ENCODE peak calls at places on chromosomes 13 and 19, in nine cellular contexts. One of them, this sample, is unnamed.

GRCh38 chr13:35871561-35871960 is 259.6 kb downstream of the DCLK1 start:
- DNase-seq in breast epithelium: no peak
- DNase-seq in psoas muscle: no peak
- DNase-seq in upper lobe of right lung: no peak
- DNase-seq in OCI-LY7: no peak
- DNase-seq in right cardiac atrium: no peak
- DNase-seq in neuronal stem cell: no peak
- DNase-seq in Peyer's patch: no peak
- DNase-seq in PC-3: no peak
- DNase-seq in this sample: no peak

GRCh38 chr19:43595605-43595998 is 332 bp downstream of the IRGQ start:
- DNase-seq in breast epithelium: no peak
- DNase-seq in psoas muscle: no peak
- DNase-seq in upper lobe of right lung: no peak
- DNase-seq in OCI-LY7: no peak
- DNase-seq in right cardiac atrium: no peak
- DNase-seq in neuronal stem cell: no peak
- DNase-seq in Peyer's patch: no peak
- DNase-seq in PC-3: no peak
- DNase-seq in this sample: no peak

GRCh38 chr13:97388385-97388784 is 45.6 kb upstream of the RAP2A start:
- DNase-seq in breast epithelium: no peak
- DNase-seq in psoas muscle: no peak
- DNase-seq in upper lobe of right lung: no peak
- DNase-seq in OCI-LY7: peak; percentile 2
- DNase-seq in right cardiac atrium: peak; percentile 29
- DNase-seq in neuronal stem cell: no peak
- DNase-seq in Peyer's patch: no peak
- DNase-seq in PC-3: no peak
- DNase-seq in this sample: no peak

GRCh38 chr13:61417171-61417570 is 1.5 kb upstream of the PCDH20 start:
- DNase-seq in breast epithelium: no peak
- DNase-seq in psoas muscle: no peak
- DNase-seq in upper lobe of right lung: peak; percentile 49
- DNase-seq in OCI-LY7: no peak
- DNase-seq in right cardiac atrium: no peak
- DNase-seq in neuronal stem cell: no peak
- DNase-seq in Peyer's patch: no peak
- DNase-seq in PC-3: no peak
- DNase-seq in this sample: no peak

GRCh38 chr13:54433511-54434206 is 1405.0 kb downstream of the OLFM4 start:
- DNase-seq in breast epithelium: no peak
- DNase-seq in psoas muscle: no peak
- DNase-seq in upper lobe of right lung: no peak
- DNase-seq in OCI-LY7: no peak
- DNase-seq in right cardiac atrium: no peak
- DNase-seq in neuronal stem cell: no peak
- DNase-seq in Peyer's patch: peak; percentile 47
- DNase-seq in PC-3: no peak
- DNase-seq in this sample: peak; percentile 79

GRCh38 chr13:99842379-99842778 is 129.2 kb downstream of the ZIC5 start:
- DNase-seq in breast epithelium: no peak
- DNase-seq in psoas muscle: no peak
- DNase-seq in upper lobe of right lung: no peak
- DNase-seq in OCI-LY7: no peak
- DNase-seq in right cardiac atrium: no peak
- DNase-seq in neuronal stem cell: no peak
- DNase-seq in Peyer's patch: no peak
- DNase-seq in PC-3: no peak
- DNase-seq in this sample: no peak

GRCh38 chr13:38607136-38607535 is 79.7 kb upstream of the FREM2 start:
- DNase-seq in breast epithelium: no peak
- DNase-seq in psoas muscle: no peak
- DNase-seq in upper lobe of right lung: no peak
- DNase-seq in OCI-LY7: no peak
- DNase-seq in right cardiac atrium: no peak
- DNase-seq in neuronal stem cell: no peak
- DNase-seq in Peyer's patch: no peak
- DNase-seq in PC-3: no peak
- DNase-seq in this sample: no peak

GRCh38 chr13:78576266-78576665 is 27.1 kb downstream of the POU4F1 start:
- DNase-seq in breast epithelium: no peak
- DNase-seq in psoas muscle: no peak
- DNase-seq in upper lobe of right lung: no peak
- DNase-seq in OCI-LY7: no peak
- DNase-seq in right cardiac atrium: no peak
- DNase-seq in neuronal stem cell: no peak
- DNase-seq in Peyer's patch: no peak
- DNase-seq in PC-3: no peak
- DNase-seq in this sample: no peak

GRCh38 chr13:32857689-32858088 is 158.5 kb upstream of the KL start:
- DNase-seq in breast epithelium: no peak
- DNase-seq in psoas muscle: no peak
- DNase-seq in upper lobe of right lung: no peak
- DNase-seq in OCI-LY7: no peak
- DNase-seq in right cardiac atrium: no peak
- DNase-seq in neuronal stem cell: no peak
- DNase-seq in Peyer's patch: no peak
- DNase-seq in PC-3: no peak
- DNase-seq in this sample: no peak

GRCh38 chr13:113864303-113864890 is 521 bp upstream of the GAS6 start:
- DNase-seq in breast epithelium: peak; percentile 19
- DNase-seq in psoas muscle: no peak
- DNase-seq in upper lobe of right lung: no peak
- DNase-seq in OCI-LY7: no peak
- DNase-seq in right cardiac atrium: peak; percentile 71
- DNase-seq in neuronal stem cell: no peak
- DNase-seq in Peyer's patch: no peak
- DNase-seq in PC-3: no peak
- DNase-seq in this sample: no peak

GRCh38 chr19:17358395-17358794 is 18.7 kb downstream of the PLVAP start:
- DNase-seq in breast epithelium: no peak
- DNase-seq in psoas muscle: peak; percentile 43
- DNase-seq in upper lobe of right lung: no peak
- DNase-seq in OCI-LY7: no peak
- DNase-seq in right cardiac atrium: no peak
- DNase-seq in neuronal stem cell: no peak
- DNase-seq in Peyer's patch: no peak
- DNase-seq in PC-3: no peak
- DNase-seq in this sample: no peak

GRCh38 chr19:11041966-11042627 is 47.2 kb upstream of the LDLR start:
- DNase-seq in breast epithelium: peak; percentile 76
- DNase-seq in psoas muscle: no peak
- DNase-seq in upper lobe of right lung: peak; percentile 92
- DNase-seq in OCI-LY7: no peak
- DNase-seq in right cardiac atrium: no peak
- DNase-seq in neuronal stem cell: no peak
- DNase-seq in Peyer's patch: no peak
- DNase-seq in PC-3: peak; percentile 63
- DNase-seq in this sample: peak; percentile 88

GRCh38 chr19:2223959-2224358 is 12.2 kb downstream of the PLEKHJ1 start:
- DNase-seq in breast epithelium: no peak
- DNase-seq in psoas muscle: no peak
- DNase-seq in upper lobe of right lung: no peak
- DNase-seq in OCI-LY7: peak; percentile 91
- DNase-seq in right cardiac atrium: no peak
- DNase-seq in neuronal stem cell: no peak
- DNase-seq in Peyer's patch: peak; percentile 89
- DNase-seq in PC-3: no peak
- DNase-seq in this sample: no peak

GRCh38 chr19:35755550-35756371 is 1.1 kb downstream of the HSPB6 start:
- DNase-seq in breast epithelium: peak; percentile 80
- DNase-seq in psoas muscle: peak; percentile 94
- DNase-seq in upper lobe of right lung: peak; percentile 77
- DNase-seq in OCI-LY7: no peak
- DNase-seq in right cardiac atrium: peak; percentile 97
- DNase-seq in neuronal stem cell: no peak
- DNase-seq in Peyer's patch: peak; percentile 80
- DNase-seq in PC-3: no peak
- DNase-seq in this sample: peak; percentile 55

GRCh38 chr19:30662211-30662861 is 290.2 kb downstream of the ZNF536 start:
- DNase-seq in breast epithelium: no peak
- DNase-seq in psoas muscle: no peak
- DNase-seq in upper lobe of right lung: no peak
- DNase-seq in OCI-LY7: no peak
- DNase-seq in right cardiac atrium: no peak
- DNase-seq in neuronal stem cell: no peak
- DNase-seq in Peyer's patch: no peak
- DNase-seq in PC-3: no peak
- DNase-seq in this sample: peak; percentile 70

GRCh38 chr19:18593367-18594095 is 4.9 kb downstream of the REX1BD start:
- DNase-seq in breast epithelium: no peak
- DNase-seq in psoas muscle: no peak
- DNase-seq in upper lobe of right lung: peak; percentile 63
- DNase-seq in OCI-LY7: peak; percentile 39
- DNase-seq in right cardiac atrium: peak; percentile 69
- DNase-seq in neuronal stem cell: no peak
- DNase-seq in Peyer's patch: no peak
- DNase-seq in PC-3: peak; percentile 32
- DNase-seq in this sample: no peak

DNA sequence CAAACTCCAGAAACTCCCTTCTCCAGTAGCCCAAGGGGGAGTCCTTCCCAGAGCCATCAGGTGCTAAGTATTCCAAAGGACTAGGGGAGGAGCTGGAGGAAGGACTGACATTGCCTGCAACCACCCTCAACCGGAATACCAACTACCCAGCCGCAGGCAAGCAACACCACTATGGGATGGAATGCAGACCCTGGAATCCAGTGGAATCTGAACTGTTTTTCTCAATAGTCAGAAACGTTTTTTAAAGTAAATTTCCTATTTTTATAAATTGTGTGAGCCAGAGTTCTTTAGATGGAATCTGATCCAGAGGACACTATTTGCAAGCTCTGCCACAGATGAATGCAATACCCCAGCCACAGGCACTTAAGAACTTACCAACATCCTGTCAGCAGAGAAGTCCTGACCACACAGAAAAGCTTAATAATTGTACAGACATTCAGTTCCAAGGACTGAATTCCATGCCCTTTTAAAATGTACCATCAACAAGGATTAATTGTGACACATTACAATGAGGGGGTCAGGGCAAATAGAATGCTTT is 92.1 kb downstream of the USP12 start:
- DNase-seq in breast epithelium: no peak
- DNase-seq in psoas muscle: no peak
- DNase-seq in upper lobe of right lung: no peak
- DNase-seq in OCI-LY7: no peak
- DNase-seq in right cardiac atrium: no peak
- DNase-seq in neuronal stem cell: no peak
- DNase-seq in Peyer's patch: no peak
- DNase-seq in PC-3: no peak
- DNase-seq in this sample: no peak
- H3K27ac ChIP-seq in breast epithelium: no peak overlapping the region
- H3K27ac ChIP-seq in psoas muscle: no peak overlapping the region
- H3K27ac ChIP-seq in upper lobe of right lung: no peak overlapping the region
- H3K27ac ChIP-seq in OCI-LY7: no peak overlapping the region
- H3K27ac ChIP-seq in right cardiac atrium: no peak overlapping the region
- H3K27ac ChIP-seq in neuronal stem cell: no peak overlapping the region
- H3K27ac ChIP-seq in Peyer's patch: no peak overlapping the region
- H3K27ac ChIP-seq in PC-3: no peak overlapping the region
- H3K27ac ChIP-seq in this sample: no peak overlapping the region

GRCh38 chr19:50040967-50041366 is 15.2 kb downstream of the ZNF473 start:
- DNase-seq in breast epithelium: no peak
- DNase-seq in psoas muscle: no peak
- DNase-seq in upper lobe of right lung: no peak
- DNase-seq in OCI-LY7: no peak
- DNase-seq in right cardiac atrium: no peak
- DNase-seq in neuronal stem cell: no peak
- DNase-seq in Peyer's patch: no peak
- DNase-seq in PC-3: no peak
- DNase-seq in this sample: peak; percentile 18

GRCh38 chr19:50044922-50045321 is 19.1 kb downstream of the ZNF473 start:
- DNase-seq in breast epithelium: no peak
- DNase-seq in psoas muscle: no peak
- DNase-seq in upper lobe of right lung: no peak
- DNase-seq in OCI-LY7: no peak
- DNase-seq in right cardiac atrium: no peak
- DNase-seq in neuronal stem cell: no peak
- DNase-seq in Peyer's patch: no peak
- DNase-seq in PC-3: no peak
- DNase-seq in this sample: no peak

GRCh38 chr19:50042363-50043024 is 16.7 kb downstream of the ZNF473 start:
- DNase-seq in breast epithelium: no peak
- DNase-seq in psoas muscle: no peak
- DNase-seq in upper lobe of right lung: no peak
- DNase-seq in OCI-LY7: no peak
- DNase-seq in right cardiac atrium: no peak
- DNase-seq in neuronal stem cell: no peak
- DNase-seq in Peyer's patch: no peak
- DNase-seq in PC-3: no peak
- DNase-seq in this sample: no peak

GRCh38 chr19:50046649-50047503 is 21.1 kb downstream of the ZNF473 start:
- DNase-seq in breast epithelium: no peak
- DNase-seq in psoas muscle: peak; percentile 54
- DNase-seq in upper lobe of right lung: peak; percentile 70
- DNase-seq in OCI-LY7: peak; percentile 74
- DNase-seq in right cardiac atrium: peak; percentile 79
- DNase-seq in neuronal stem cell: no peak
- DNase-seq in Peyer's patch: peak; percentile 69
- DNase-seq in PC-3: peak; percentile 34
- DNase-seq in this sample: peak; percentile 45

DNA sequence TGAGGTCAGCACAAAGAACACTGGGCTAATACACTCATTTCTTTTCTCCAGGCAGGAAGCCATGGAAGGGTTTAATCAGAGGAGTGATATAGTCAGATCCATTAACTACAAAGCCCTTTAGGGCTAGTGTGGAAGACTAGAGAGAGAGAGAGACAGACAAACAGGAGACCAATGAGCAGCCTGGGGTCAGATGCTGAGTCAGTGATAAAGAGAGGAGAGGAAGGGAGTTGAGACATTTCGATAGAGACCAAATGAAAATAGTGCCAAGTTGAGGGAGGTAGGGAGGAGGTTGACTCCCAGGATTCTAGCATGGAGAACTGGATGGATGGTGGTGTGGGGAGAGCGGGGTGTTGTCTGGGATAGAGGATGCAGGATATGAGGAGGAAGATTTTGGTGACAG is 18.2 kb downstream of the ZNF473 start:
- DNase-seq in breast epithelium: no peak
- DNase-seq in psoas muscle: no peak
- DNase-seq in upper lobe of right lung: no peak
- DNase-seq in OCI-LY7: no peak
- DNase-seq in right cardiac atrium: no peak
- DNase-seq in neuronal stem cell: no peak
- DNase-seq in Peyer's patch: no peak
- DNase-seq in PC-3: no peak
- DNase-seq in this sample: no peak
- H3K9me3 ChIP-seq in breast epithelium: peaks cover 45% of the 10 kb centered on the region
- H3K9me3 ChIP-seq in psoas muscle: peaks cover 53% of the 10 kb centered on the region
- H3K9me3 ChIP-seq in upper lobe of right lung: peaks cover 8% of the 10 kb centered on the region
- H3K9me3 ChIP-seq in OCI-LY7: no peaks in the 10 kb centered on the region
- H3K9me3 ChIP-seq in right cardiac atrium: peaks cover 20% of the 10 kb centered on the region
- H3K9me3 ChIP-seq in neuronal stem cell: peaks cover 67% of the 10 kb centered on the region
- H3K9me3 ChIP-seq in Peyer's patch: peaks cover 25% of the 10 kb centered on the region
- H3K9me3 ChIP-seq in PC-3: peaks cover 36% of the 10 kb centered on the region
- H3K9me3 ChIP-seq in this sample: no peaks in the 10 kb centered on the region

GRCh38 chr19:48815870-48816501 is 5.2 kb upstream of the BCAT2 start:
- DNase-seq in breast epithelium: no peak
- DNase-seq in psoas muscle: no peak
- DNase-seq in upper lobe of right lung: no peak
- DNase-seq in OCI-LY7: peak; percentile 55
- DNase-seq in right cardiac atrium: no peak
- DNase-seq in neuronal stem cell: no peak
- DNase-seq in Peyer's patch: no peak
- DNase-seq in PC-3: no peak
- DNase-seq in this sample: peak; percentile 74
- H3K27ac ChIP-seq in breast epithelium: no peak overlapping the region
- H3K27ac ChIP-seq in psoas muscle: peak overlapping the region; percentile 78
- H3K27ac ChIP-seq in upper lobe of right lung: peak overlapping the region; percentile 70
- H3K27ac ChIP-seq in OCI-LY7: no peak overlapping the region
- H3K27ac ChIP-seq in right cardiac atrium: peak overlapping the region; percentile 11
- H3K27ac ChIP-seq in neuronal stem cell: no peak overlapping the region
- H3K27ac ChIP-seq in Peyer's patch: peak overlapping the region; percentile 42
- H3K27ac ChIP-seq in PC-3: no peak overlapping the region
- H3K27ac ChIP-seq in this sample: peak overlapping the region; percentile 92

GRCh38 chr19:57452307-57452706 is 4.6 kb downstream of the VN1R1 start:
- DNase-seq in breast epithelium: no peak
- DNase-seq in psoas muscle: no peak
- DNase-seq in upper lobe of right lung: no peak
- DNase-seq in OCI-LY7: no peak
- DNase-seq in right cardiac atrium: no peak
- DNase-seq in neuronal stem cell: no peak
- DNase-seq in Peyer's patch: no peak
- DNase-seq in PC-3: no peak
- DNase-seq in this sample: no peak
- H3K9me3 ChIP-seq in breast epithelium: peaks cover 38% of the 10 kb centered on the region
- H3K9me3 ChIP-seq in psoas muscle: peaks cover 49% of the 10 kb centered on the region
- H3K9me3 ChIP-seq in upper lobe of right lung: peaks cover 6% of the 10 kb centered on the region
- H3K9me3 ChIP-seq in OCI-LY7: no peaks in the 10 kb centered on the region
- H3K9me3 ChIP-seq in right cardiac atrium: no peaks in the 10 kb centered on the region
- H3K9me3 ChIP-seq in neuronal stem cell: peaks cover 2% of the 10 kb centered on the region
- H3K9me3 ChIP-seq in Peyer's patch: no peaks in the 10 kb centered on the region
- H3K9me3 ChIP-seq in PC-3: peaks cover 4% of the 10 kb centered on the region
- H3K9me3 ChIP-seq in this sample: peaks cover 13% of the 10 kb centered on the region